ENCODE peak calls at places on chromosomes 7 and 10, in ten cellular contexts. B, V, P, Y, D, F, W, G, Q and K are unnamed samples.

GRCh38 chr7:123770378-123770777 is 21.6 kb upstream of the WASL start:
- DNase-seq in B (no peak), V (no peak), P (no peak), Y (peak), D (no peak), F (peak), W (peak), G (no peak), Q (peak), K (no peak)

GRCh38 chr10:92849234-92849525 is 860 bp downstream of the EXOC6 start:
- DNase-seq in B (no peak), V (no peak), P (no peak), Y (no peak), D (no peak), F (no peak), W (no peak), G (no peak), Q (no peak), K (no peak)

GRCh38 chr7:150988230-150989226 is 2.3 kb upstream of the NOS3 start:
- DNase-seq in B (peak), V (peak), P (peak), Y (peak), D (peak), F (peak), W (peak), G (peak), Q (peak), K (peak)

GRCh38 chr7:135745702-135746312 is 2.8 kb downstream of the FAM180A start:
- DNase-seq in B (peak), V (no peak), P (no peak), Y (no peak), D (no peak), F (no peak), W (no peak), G (no peak), Q (no peak), K (no peak)

GRCh38 chr10:93820434-93820833 is 62.7 kb downstream of the LGI1 start:
- DNase-seq in B (no peak), V (no peak), P (no peak), Y (no peak), D (no peak), F (no peak), W (no peak), G (no peak), Q (no peak), K (peak)

GRCh38 chr7:131164025-131164899 is 163.4 kb upstream of the MKLN1 start:
- DNase-seq in B (no peak), V (no peak), P (no peak), Y (no peak), D (no peak), F (no peak), W (no peak), G (no peak), Q (no peak), K (peak)

GRCh38 chr7:6165075-6165474 is 107.3 kb downstream of the CYTH3 start:
- DNase-seq in B (no peak), V (no peak), P (no peak), Y (no peak), D (no peak), F (no peak), W (no peak), G (no peak), Q (no peak), K (no peak)

GRCh38 chr7:129012641-129013040 is 42.3 kb downstream of the TNPO3 start:
- DNase-seq in B (no peak), V (no peak), P (no peak), Y (no peak), D (no peak), F (no peak), W (no peak), G (no peak), Q (no peak), K (no peak)

GRCh38 chr7:109354552-109354951 is 784.9 kb downstream of the DNAJB9 start:
- DNase-seq in B (no peak), V (no peak), P (no peak), Y (no peak), D (no peak), F (no peak), W (no peak), G (no peak), Q (no peak), K (no peak)

GRCh38 chr10:29532256-29532878 is 102.4 kb downstream of the SVIL start:
- DNase-seq in B (no peak), V (no peak), P (no peak), Y (no peak), D (no peak), F (no peak), W (no peak), G (no peak), Q (no peak), K (no peak)

GRCh38 chr10:77865585-77866324 is 60.8 kb downstream of the DLG5 start:
- DNase-seq in B (no peak), V (no peak), P (peak), Y (no peak), D (peak), F (no peak), W (no peak), G (no peak), Q (no peak), K (no peak)

GRCh38 chr10:132547421-132547861 is 9.9 kb downstream of the INPP5A start:
- DNase-seq in B (no peak), V (peak), P (no peak), Y (peak), D (peak), F (peak), W (no peak), G (no peak), Q (peak), K (no peak)

GRCh38 chr10:4131407-4132215 is 346.6 kb upstream of the KLF6 start:
- DNase-seq in B (no peak), V (no peak), P (peak), Y (peak), D (no peak), F (peak), W (no peak), G (no peak), Q (no peak), K (peak)

GRCh38 chr10:119502214-119502613 is 40.3 kb downstream of the RGS10 start:
- DNase-seq in B (peak), V (no peak), P (peak), Y (peak), D (no peak), F (no peak), W (peak), G (no peak), Q (peak), K (no peak)

GRCh38 chr7:16062269-16062668 is 359.1 kb downstream of the CRPPA start:
- DNase-seq in B (no peak), V (no peak), P (no peak), Y (no peak), D (no peak), F (no peak), W (no peak), G (no peak), Q (no peak), K (peak)

GRCh38 chr10:16756561-16757221 is 60.5 kb downstream of the RSU1 start:
- DNase-seq in B (no peak), V (no peak), P (no peak), Y (no peak), D (no peak), F (no peak), W (no peak), G (no peak), Q (no peak), K (no peak)

GRCh38 chr10:60114765-60115586 is 208.6 kb upstream of the CCDC6 start:
- DNase-seq in B (no peak), V (no peak), P (peak), Y (no peak), D (peak), F (peak), W (peak), G (no peak), Q (peak), K (peak)

GRCh38 chr7:132519936-132520335 is 56.3 kb downstream of the PLXNA4 start:
- DNase-seq in B (no peak), V (no peak), P (no peak), Y (no peak), D (no peak), F (peak), W (no peak), G (no peak), Q (no peak), K (no peak)

GRCh38 chr7:126635545-126635944 is 617.2 kb downstream of the GRM8 start:
- DNase-seq in B (no peak), V (no peak), P (no peak), Y (no peak), D (peak), F (no peak), W (no peak), G (no peak), Q (no peak), K (no peak)

GRCh38 chr7:157527686-157528085 is 190.9 kb downstream of the DNAJB6 start:
- DNase-seq in B (no peak), V (no peak), P (no peak), Y (no peak), D (no peak), F (no peak), W (no peak), G (no peak), Q (no peak), K (no peak)

GRCh38 chr10:48517482-48517881 is 87.4 kb downstream of the ARHGAP22 start:
- DNase-seq in B (no peak), V (no peak), P (no peak), Y (no peak), D (no peak), F (peak), W (no peak), G (no peak), Q (no peak), K (no peak)

GRCh38 chr7:129240119-129240815 is 15.4 kb downstream of the AHCYL2 start:
- DNase-seq in B (no peak), V (no peak), P (no peak), Y (no peak), D (no peak), F (no peak), W (no peak), G (no peak), Q (no peak), K (no peak)

GRCh38 chr7:101308245-101309085 is 13.1 kb downstream of the IFT22 start:
- DNase-seq in B (peak), V (peak), P (no peak), Y (peak), D (peak), F (no peak), W (no peak), G (no peak), Q (peak), K (no peak)

GRCh38 chr10:30219977-30220751 is 128.9 kb downstream of the MTPAP start:
- DNase-seq in B (no peak), V (no peak), P (peak), Y (no peak), D (no peak), F (peak), W (no peak), G (no peak), Q (no peak), K (no peak)

GRCh38 chr10:132560248-132560731 is 22.7 kb downstream of the INPP5A start:
- DNase-seq in B (no peak), V (no peak), P (peak), Y (no peak), D (peak), F (peak), W (no peak), G (no peak), Q (no peak), K (peak)

GRCh38 chr7:115654384-115655181 is 376.0 kb downstream of the TFEC start:
- DNase-seq in B (no peak), V (no peak), P (no peak), Y (no peak), D (no peak), F (no peak), W (no peak), G (no peak), Q (no peak), K (no peak)

GRCh38 chr7:48285365-48285764 is 114.1 kb downstream of the ABCA13 start:
- DNase-seq in B (no peak), V (no peak), P (no peak), Y (no peak), D (no peak), F (no peak), W (no peak), G (no peak), Q (no peak), K (no peak)

GRCh38 chr7:36916619-36917018 is 192.3 kb upstream of the AOAH start:
- DNase-seq in B (no peak), V (no peak), P (no peak), Y (no peak), D (no peak), F (no peak), W (no peak), G (no peak), Q (no peak), K (no peak)

GRCh38 chr7:22147113-22147512 is 201.4 kb upstream of the CDCA7L start:
- DNase-seq in B (no peak), V (no peak), P (no peak), Y (no peak), D (no peak), F (no peak), W (peak), G (no peak), Q (no peak), K (no peak)

GRCh38 chr10:104521901-104522827 is 118.9 kb upstream of the SORCS3 start:
- DNase-seq in B (no peak), V (no peak), P (no peak), Y (no peak), D (no peak), F (no peak), W (no peak), G (peak), Q (no peak), K (no peak)